ENCODE peak calls at places on chromosomes 7 and 10, in eight cellular contexts. One of them, this sample, is unnamed.

GRCh38 chr7:112045222-112045621 is 161.0 kb downstream of the DOCK4 start:
- DNase-seq in K562: no peak
- DNase-seq in HCT116: no peak
- DNase-seq in endothelial cell of umbilical vein: no peak
- DNase-seq in SK-N-SH: no peak
- DNase-seq in GM12878: no peak
- DNase-seq in H1: no peak
- DNase-seq in HepG2: no peak
- DNase-seq in this sample: no peak

GRCh38 chr10:124939290-124939689 is 2.6 kb upstream of the ZRANB1 start:
- DNase-seq in K562: no peak
- DNase-seq in HCT116: no peak
- DNase-seq in endothelial cell of umbilical vein: no peak
- DNase-seq in SK-N-SH: no peak
- DNase-seq in GM12878: no peak
- DNase-seq in H1: no peak
- DNase-seq in HepG2: no peak
- DNase-seq in this sample: no peak

GRCh38 chr10:58851606-58852005 is 324.8 kb upstream of the PHYHIPL start:
- DNase-seq in K562: no peak
- DNase-seq in HCT116: no peak
- DNase-seq in endothelial cell of umbilical vein: no peak
- DNase-seq in SK-N-SH: no peak
- DNase-seq in GM12878: no peak
- DNase-seq in H1: no peak
- DNase-seq in HepG2: no peak
- DNase-seq in this sample: no peak

GRCh38 chr7:155071916-155072315 is 1.8 kb downstream of the HTR5A start:
- DNase-seq in K562: no peak
- DNase-seq in HCT116: no peak
- DNase-seq in endothelial cell of umbilical vein: no peak
- DNase-seq in SK-N-SH: no peak
- DNase-seq in GM12878: no peak
- DNase-seq in H1: no peak
- DNase-seq in HepG2: no peak
- DNase-seq in this sample: no peak

GRCh38 chr7:88226886-88227516 is 7.2 kb upstream of the SRI start:
- DNase-seq in K562: no peak
- DNase-seq in HCT116: peak
- DNase-seq in endothelial cell of umbilical vein: peak
- DNase-seq in SK-N-SH: no peak
- DNase-seq in GM12878: no peak
- DNase-seq in H1: no peak
- DNase-seq in HepG2: peak
- DNase-seq in this sample: no peak

GRCh38 chr10:97822261-97822687 is 27.4 kb upstream of the GOLGA7B start:
- DNase-seq in K562: no peak
- DNase-seq in HCT116: no peak
- DNase-seq in endothelial cell of umbilical vein: no peak
- DNase-seq in SK-N-SH: no peak
- DNase-seq in GM12878: no peak
- DNase-seq in H1: no peak
- DNase-seq in HepG2: no peak
- DNase-seq in this sample: no peak

GRCh38 chr10:533611-534566 is 155.6 kb downstream of the DIP2C start:
- DNase-seq in K562: no peak
- DNase-seq in HCT116: no peak
- DNase-seq in endothelial cell of umbilical vein: no peak
- DNase-seq in SK-N-SH: no peak
- DNase-seq in GM12878: no peak
- DNase-seq in H1: no peak
- DNase-seq in HepG2: no peak
- DNase-seq in this sample: no peak

GRCh38 chr7:99365318-99366141 is 9.0 kb upstream of the ARPC1B start:
- DNase-seq in K562: peak
- DNase-seq in HCT116: no peak
- DNase-seq in endothelial cell of umbilical vein: peak
- DNase-seq in SK-N-SH: peak
- DNase-seq in GM12878: no peak
- DNase-seq in H1: no peak
- DNase-seq in HepG2: peak
- DNase-seq in this sample: no peak

GRCh38 chr10:95401704-95402469 is 111.1 kb upstream of the PDLIM1 start:
- DNase-seq in K562: no peak
- DNase-seq in HCT116: no peak
- DNase-seq in endothelial cell of umbilical vein: no peak
- DNase-seq in SK-N-SH: no peak
- DNase-seq in GM12878: no peak
- DNase-seq in H1: no peak
- DNase-seq in HepG2: no peak
- DNase-seq in this sample: no peak

GRCh38 chr10:19719320-19719719 is 96.9 kb upstream of the PLXDC2 start:
- DNase-seq in K562: no peak
- DNase-seq in HCT116: no peak
- DNase-seq in endothelial cell of umbilical vein: no peak
- DNase-seq in SK-N-SH: no peak
- DNase-seq in GM12878: no peak
- DNase-seq in H1: no peak
- DNase-seq in HepG2: no peak
- DNase-seq in this sample: peak

GRCh38 chr10:6625428-6625827 is 45.4 kb upstream of the PRKCQ start:
- DNase-seq in K562: no peak
- DNase-seq in HCT116: no peak
- DNase-seq in endothelial cell of umbilical vein: no peak
- DNase-seq in SK-N-SH: no peak
- DNase-seq in GM12878: no peak
- DNase-seq in H1: no peak
- DNase-seq in HepG2: no peak
- DNase-seq in this sample: no peak

GRCh38 chr7:84104841-84105240 is 89.7 kb downstream of the SEMA3A start:
- DNase-seq in K562: no peak
- DNase-seq in HCT116: no peak
- DNase-seq in endothelial cell of umbilical vein: no peak
- DNase-seq in SK-N-SH: no peak
- DNase-seq in GM12878: no peak
- DNase-seq in H1: no peak
- DNase-seq in HepG2: no peak
- DNase-seq in this sample: no peak

GRCh38 chr10:44958196-44958896 is 1.3 kb upstream of the RASSF4 start:
- DNase-seq in K562: no peak
- DNase-seq in HCT116: no peak
- DNase-seq in endothelial cell of umbilical vein: peak
- DNase-seq in SK-N-SH: no peak
- DNase-seq in GM12878: no peak
- DNase-seq in H1: no peak
- DNase-seq in HepG2: no peak
- DNase-seq in this sample: no peak

GRCh38 chr7:80460857-80461256 is 51.0 kb downstream of the GNAT3 start:
- DNase-seq in K562: no peak
- DNase-seq in HCT116: no peak
- DNase-seq in endothelial cell of umbilical vein: no peak
- DNase-seq in SK-N-SH: no peak
- DNase-seq in GM12878: no peak
- DNase-seq in H1: no peak
- DNase-seq in HepG2: no peak
- DNase-seq in this sample: no peak

GRCh38 chr10:5651086-5651764 is 15.2 kb downstream of the ASB13 start:
- DNase-seq in K562: no peak
- DNase-seq in HCT116: no peak
- DNase-seq in endothelial cell of umbilical vein: no peak
- DNase-seq in SK-N-SH: no peak
- DNase-seq in GM12878: no peak
- DNase-seq in H1: no peak
- DNase-seq in HepG2: no peak
- DNase-seq in this sample: no peak

GRCh38 chr7:19773361-19773760 is at the start of gene TMEM196:
- DNase-seq in K562: no peak
- DNase-seq in HCT116: no peak
- DNase-seq in endothelial cell of umbilical vein: no peak
- DNase-seq in SK-N-SH: peak
- DNase-seq in GM12878: no peak
- DNase-seq in H1: no peak
- DNase-seq in HepG2: no peak
- DNase-seq in this sample: no peak

GRCh38 chr7:85111761-85112160 is 75.1 kb downstream of the SEMA3D start:
- DNase-seq in K562: no peak
- DNase-seq in HCT116: no peak
- DNase-seq in endothelial cell of umbilical vein: no peak
- DNase-seq in SK-N-SH: no peak
- DNase-seq in GM12878: no peak
- DNase-seq in H1: no peak
- DNase-seq in HepG2: no peak
- DNase-seq in this sample: no peak

GRCh38 chr10:89090760-89091455 is 100.3 kb downstream of the FAS start:
- DNase-seq in K562: no peak
- DNase-seq in HCT116: no peak
- DNase-seq in endothelial cell of umbilical vein: no peak
- DNase-seq in SK-N-SH: no peak
- DNase-seq in GM12878: no peak
- DNase-seq in H1: no peak
- DNase-seq in HepG2: no peak
- DNase-seq in this sample: no peak

GRCh38 chr10:118965636-118966035 is 63.9 kb upstream of the NANOS1 start:
- DNase-seq in K562: no peak
- DNase-seq in HCT116: no peak
- DNase-seq in endothelial cell of umbilical vein: no peak
- DNase-seq in SK-N-SH: no peak
- DNase-seq in GM12878: no peak
- DNase-seq in H1: no peak
- DNase-seq in HepG2: no peak
- DNase-seq in this sample: no peak

GRCh38 chr7:134313543-134313942 is 3.2 kb downstream of the SLC35B4 start:
- DNase-seq in K562: no peak
- DNase-seq in HCT116: no peak
- DNase-seq in endothelial cell of umbilical vein: no peak
- DNase-seq in SK-N-SH: no peak
- DNase-seq in GM12878: no peak
- DNase-seq in H1: no peak
- DNase-seq in HepG2: no peak
- DNase-seq in this sample: no peak

GRCh38 chr7:99001482-99002145 is 123.3 kb downstream of the TRRAP start:
- DNase-seq in K562: no peak
- DNase-seq in HCT116: no peak
- DNase-seq in endothelial cell of umbilical vein: no peak
- DNase-seq in SK-N-SH: no peak
- DNase-seq in GM12878: no peak
- DNase-seq in H1: no peak
- DNase-seq in HepG2: no peak
- DNase-seq in this sample: no peak

GRCh38 chr7:69699949-69700715 is 101.9 kb downstream of the AUTS2 start:
- DNase-seq in K562: no peak
- DNase-seq in HCT116: no peak
- DNase-seq in endothelial cell of umbilical vein: no peak
- DNase-seq in SK-N-SH: peak
- DNase-seq in GM12878: no peak
- DNase-seq in H1: no peak
- DNase-seq in HepG2: no peak
- DNase-seq in this sample: no peak

DNA sequence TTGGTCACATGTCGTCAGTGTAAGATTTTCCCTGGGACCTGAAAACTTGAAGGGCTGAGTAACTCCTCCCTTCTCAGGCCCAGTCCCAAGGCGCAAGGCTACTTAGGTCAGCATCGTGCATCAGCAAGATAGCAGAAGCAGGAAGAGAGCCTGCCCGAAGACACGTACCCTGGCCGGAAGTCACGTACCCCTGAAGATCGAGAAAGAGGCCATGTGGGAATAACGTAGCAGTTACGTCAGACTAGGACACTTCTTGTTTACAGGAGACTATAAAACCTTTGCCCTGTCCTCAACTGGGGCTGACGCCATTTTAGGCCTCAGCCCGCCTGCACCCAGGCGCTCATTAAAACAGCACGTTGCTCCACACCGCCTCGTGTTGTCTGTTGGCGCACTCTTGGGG is 114.3 kb upstream of the GALNT17 start:
- DNase-seq in K562: peak
- DNase-seq in HCT116: no peak
- DNase-seq in endothelial cell of umbilical vein: no peak
- DNase-seq in SK-N-SH: no peak
- DNase-seq in GM12878: no peak
- DNase-seq in H1: no peak
- DNase-seq in HepG2: no peak
- DNase-seq in this sample: no peak
- H3K9ac ChIP-seq in K562: no peak
- H3K9ac ChIP-seq in HCT116: no peak
- H3K9ac ChIP-seq in endothelial cell of umbilical vein: no peak
- H3K9ac ChIP-seq in SK-N-SH: no peak
- H3K9ac ChIP-seq in GM12878: no peak
- H3K9ac ChIP-seq in H1: no peak
- H3K9ac ChIP-seq in HepG2: no peak
- H3K9ac ChIP-seq in this sample: no peak

GRCh38 chr10:72331575-72332422 is 22.9 kb downstream of the DNAJB12 start:
- DNase-seq in K562: no peak
- DNase-seq in HCT116: peak
- DNase-seq in endothelial cell of umbilical vein: peak
- DNase-seq in SK-N-SH: peak
- DNase-seq in GM12878: peak
- DNase-seq in H1: peak
- DNase-seq in HepG2: peak
- DNase-seq in this sample: no peak
- TF ChIP-seq POLR2AphosphoS5 in K562: no peak
- TF ChIP-seq POLR2AphosphoS5 in HCT116: peak
- TF ChIP-seq POLR2AphosphoS5 in endothelial cell of umbilical vein: peak
- TF ChIP-seq POLR2AphosphoS5 in SK-N-SH: peak
- TF ChIP-seq POLR2AphosphoS5 in GM12878: peak
- TF ChIP-seq POLR2AphosphoS5 in H1: peak
- TF ChIP-seq POLR2AphosphoS5 in HepG2: peak
- TF ChIP-seq POLR2AphosphoS5 in this sample: peak

GRCh38 chr7:22167482-22167881 is 189.5 kb downstream of the RAPGEF5 start:
- DNase-seq in K562: no peak
- DNase-seq in HCT116: no peak
- DNase-seq in endothelial cell of umbilical vein: no peak
- DNase-seq in SK-N-SH: no peak
- DNase-seq in GM12878: no peak
- DNase-seq in H1: no peak
- DNase-seq in HepG2: no peak
- DNase-seq in this sample: no peak
- H3K9ac ChIP-seq in K562: no peak
- H3K9ac ChIP-seq in HCT116: no peak
- H3K9ac ChIP-seq in endothelial cell of umbilical vein: no peak
- H3K9ac ChIP-seq in SK-N-SH: no peak
- H3K9ac ChIP-seq in GM12878: no peak
- H3K9ac ChIP-seq in H1: no peak
- H3K9ac ChIP-seq in HepG2: no peak
- H3K9ac ChIP-seq in this sample: no peak

DNA sequence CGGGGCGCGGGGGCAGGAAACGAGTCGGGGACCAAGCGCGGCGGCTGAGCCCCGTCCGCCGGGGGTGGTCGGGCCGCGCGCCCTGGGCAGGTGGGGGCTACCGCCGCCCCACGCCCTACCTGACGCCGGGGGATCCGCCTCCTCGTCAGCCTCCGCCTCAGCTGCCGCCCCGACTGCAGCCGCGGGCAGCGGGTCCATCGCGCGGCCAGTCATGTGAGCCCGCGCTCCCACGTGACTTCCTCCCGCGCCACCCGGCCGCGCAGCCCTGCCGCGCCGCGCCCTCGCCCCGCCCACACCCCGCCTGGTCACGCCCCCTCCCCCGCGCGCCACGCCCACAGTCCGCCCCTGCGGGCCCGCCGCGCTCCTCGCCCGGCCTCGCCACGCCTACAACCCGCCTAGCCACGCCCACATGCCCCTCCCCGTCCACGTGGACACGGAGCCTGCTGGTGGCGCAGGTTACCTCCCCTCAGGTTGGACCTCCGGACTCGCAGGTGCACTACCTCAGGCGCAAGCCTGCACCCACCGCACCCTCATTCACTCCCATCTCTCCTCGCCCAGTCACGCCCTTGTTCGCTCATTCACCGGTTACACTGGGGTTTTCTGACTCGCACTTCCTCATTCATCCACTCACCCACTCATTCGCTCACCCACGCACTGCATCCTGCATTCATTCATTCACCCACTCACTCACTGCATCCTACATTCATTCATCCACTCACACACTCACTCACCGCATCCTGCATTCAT is at the start of gene SNX8:
- DNase-seq in K562: peak
- DNase-seq in HCT116: peak
- DNase-seq in endothelial cell of umbilical vein: peak
- DNase-seq in SK-N-SH: peak
- DNase-seq in GM12878: no peak
- DNase-seq in H1: peak
- DNase-seq in HepG2: peak
- DNase-seq in this sample: no peak
- TF ChIP-seq POLR2AphosphoS5 in K562: peak
- TF ChIP-seq POLR2AphosphoS5 in HCT116: peak
- TF ChIP-seq POLR2AphosphoS5 in endothelial cell of umbilical vein: peak
- TF ChIP-seq POLR2AphosphoS5 in SK-N-SH: peak
- TF ChIP-seq POLR2AphosphoS5 in GM12878: peak
- TF ChIP-seq POLR2AphosphoS5 in H1: peak
- TF ChIP-seq POLR2AphosphoS5 in HepG2: peak
- TF ChIP-seq POLR2AphosphoS5 in this sample: peak